ENCODE peak calls at places on chromosomes 16 and 17, in six cellular contexts. Z is body of pancreas, C is esophagus squamous epithelium, X is endothelial cell of umbilical vein, B is sigmoid colon, L is heart left ventricle. J is an unnamed sample.

GRCh38 chr16:67415872-67416793 is at the start of gene ZDHHC1:
- DNase-seq in Z (peak; percentile 70), C (no peak), X (peak; percentile 72), B (peak; percentile 87), L (peak; percentile 72), J (peak; percentile 82)

GRCh38 chr16:70638814-70639792 is 7.3 kb upstream of the IL34 start:
- DNase-seq in Z (peak; percentile 55), C (no peak), X (no peak), B (peak; percentile 84), L (no peak), J (no peak)

GRCh38 chr16:67661101-67661661 is 421 bp downstream of the PARD6A start:
- DNase-seq in Z (peak; percentile 69), C (no peak), X (peak; percentile 61), B (peak; percentile 73), L (peak; percentile 27), J (no peak)

GRCh38 chr16:84782841-84783240 is 36.9 kb upstream of the CRISPLD2 start:
- DNase-seq in Z (no peak), C (no peak), X (no peak), B (no peak), L (no peak), J (no peak)

GRCh38 chr17:7173687-7174602 is 5.2 kb downstream of the ASGR1 start:
- DNase-seq in Z (peak; percentile 79), C (no peak), X (peak; percentile 89), B (peak; percentile 76), L (peak; percentile 62), J (no peak)

GRCh38 chr17:62819511-62820221 is 11.6 kb upstream of the MARCHF10 start:
- DNase-seq in Z (peak; percentile 78), C (no peak), X (peak; percentile 90), B (peak; percentile 86), L (peak; percentile 77), J (no peak)

GRCh38 chr16:47970291-47970931 is 185.4 kb downstream of the ABCC12 start:
- DNase-seq in Z (no peak), C (no peak), X (peak; percentile 14), B (no peak), L (no peak), J (no peak)

GRCh38 chr17:73644145-73645049 is at the start of gene SDK2:
- DNase-seq in Z (no peak), C (no peak), X (no peak), B (no peak), L (no peak), J (peak; percentile 39)

GRCh38 chr16:12532871-12533610 is 270.6 kb downstream of the CPPED1 start:
- DNase-seq in Z (no peak), C (no peak), X (no peak), B (no peak), L (no peak), J (no peak)

GRCh38 chr17:64635647-64636305 is 26.3 kb downstream of the SMURF2 start:
- DNase-seq in Z (no peak), C (no peak), X (peak; percentile 64), B (no peak), L (no peak), J (no peak)

GRCh38 chr17:17289091-17289490 is 8.0 kb upstream of the COPS3 start:
- DNase-seq in Z (no peak), C (no peak), X (no peak), B (no peak), L (no peak), J (no peak)

GRCh38 chr16:69110406-69110805 is 5.0 kb downstream of the HAS3 start:
- DNase-seq in Z (no peak), C (no peak), X (no peak), B (no peak), L (no peak), J (no peak)

GRCh38 chr16:28863929-28864886 is 565 bp downstream of the SH2B1 start:
- DNase-seq in Z (peak; percentile 25), C (no peak), X (peak; percentile 52), B (peak; percentile 78), L (no peak), J (no peak)

GRCh38 chr17:33508215-33508614 is 215.1 kb upstream of the ASIC2 start:
- DNase-seq in Z (no peak), C (no peak), X (no peak), B (no peak), L (no peak), J (no peak)

GRCh38 chr17:8650119-8650499 is 19.6 kb upstream of the MYH10 start:
- DNase-seq in Z (no peak), C (no peak), X (no peak), B (no peak), L (no peak), J (no peak)
- H3K4me3 ChIP-seq in Z (no peak overlapping the region), C (no peak overlapping the region), X (no peak overlapping the region), B (no peak overlapping the region), L (no peak overlapping the region), J (no peak overlapping the region)

DNA sequence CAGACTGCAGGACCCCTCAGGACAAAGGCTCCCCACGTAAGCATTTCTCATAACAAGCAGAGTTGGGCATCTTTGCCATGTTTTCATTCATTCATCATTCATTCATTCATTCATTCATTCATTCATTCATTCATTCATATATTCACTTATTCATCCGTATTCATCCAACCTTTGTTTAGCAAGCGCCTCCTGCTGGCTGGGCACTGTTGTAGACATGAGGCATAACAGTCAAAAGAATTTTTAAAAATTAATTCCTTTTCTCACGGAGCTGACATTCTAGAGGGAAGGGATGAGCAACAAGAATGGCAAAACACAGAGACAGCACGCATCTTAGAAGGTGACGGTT is 351.7 kb upstream of the TNRC6C start:
- DNase-seq in Z (no peak), C (no peak), X (no peak), B (no peak), L (no peak), J (no peak)
- TF ChIP-seq CTCF in Z (no peak), C (no peak), X (no peak), B (no peak), L (no peak), J (peak; percentile 17)

GRCh38 chr16:8858994-8859912 is 9.6 kb downstream of the CARHSP1 start:
- DNase-seq in Z (no peak), C (no peak), X (no peak), B (peak; percentile 67), L (no peak), J (no peak)
- TF ChIP-seq POLR2A in Z (no peak), C (no peak), X (no peak), B (no peak), L (no peak), J (no peak)

DNA sequence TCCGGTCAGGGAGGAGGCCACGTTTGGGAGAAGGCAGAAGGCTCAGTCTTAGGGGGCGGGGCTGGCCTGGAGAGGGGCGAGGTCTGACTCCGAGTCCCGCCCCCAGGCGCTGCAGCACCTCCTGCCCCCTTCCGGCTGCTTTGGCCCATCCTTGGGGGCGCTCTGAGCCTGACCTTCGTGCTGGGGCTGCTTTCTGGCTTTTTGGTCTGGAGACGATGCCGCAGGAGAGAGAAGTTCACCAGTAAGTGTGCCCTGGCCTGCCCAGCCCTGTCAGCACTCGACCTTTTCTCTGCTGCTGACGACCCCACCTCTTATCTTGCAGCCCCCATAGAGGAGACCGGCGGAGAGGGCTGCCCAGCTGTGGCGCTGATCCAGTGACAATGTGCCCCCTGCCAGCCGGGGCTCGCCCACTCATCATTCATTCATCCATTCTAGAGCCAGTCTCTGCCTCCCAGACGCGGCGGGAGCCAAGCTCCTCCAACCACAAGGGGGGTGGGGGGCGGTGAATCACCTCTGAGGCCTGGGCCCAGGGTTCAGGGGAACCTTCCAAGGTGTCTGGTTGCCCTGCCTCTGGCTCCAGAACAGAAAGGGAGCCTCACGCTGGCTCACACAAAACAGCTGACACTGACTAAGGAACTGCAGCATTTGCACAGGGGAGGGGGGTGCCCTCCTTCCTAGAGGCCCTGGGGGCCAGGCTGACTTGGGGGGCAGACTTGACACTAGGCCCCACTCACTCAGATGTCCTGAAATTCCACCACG is 1.5 kb downstream of the TNFRSF12A start:
- DNase-seq in Z (peak; percentile 88), C (no peak), X (peak; percentile 65), B (peak; percentile 90), L (peak; percentile 89), J (peak; percentile 88)
- H3K4me3 ChIP-seq in Z (peak overlapping the region; percentile 24), C (peak overlapping the region; percentile 46), X (peak overlapping the region; percentile 45), B (peak overlapping the region; percentile 46), L (peak overlapping the region; percentile 78), J (peak overlapping the region; percentile 79)

DNA sequence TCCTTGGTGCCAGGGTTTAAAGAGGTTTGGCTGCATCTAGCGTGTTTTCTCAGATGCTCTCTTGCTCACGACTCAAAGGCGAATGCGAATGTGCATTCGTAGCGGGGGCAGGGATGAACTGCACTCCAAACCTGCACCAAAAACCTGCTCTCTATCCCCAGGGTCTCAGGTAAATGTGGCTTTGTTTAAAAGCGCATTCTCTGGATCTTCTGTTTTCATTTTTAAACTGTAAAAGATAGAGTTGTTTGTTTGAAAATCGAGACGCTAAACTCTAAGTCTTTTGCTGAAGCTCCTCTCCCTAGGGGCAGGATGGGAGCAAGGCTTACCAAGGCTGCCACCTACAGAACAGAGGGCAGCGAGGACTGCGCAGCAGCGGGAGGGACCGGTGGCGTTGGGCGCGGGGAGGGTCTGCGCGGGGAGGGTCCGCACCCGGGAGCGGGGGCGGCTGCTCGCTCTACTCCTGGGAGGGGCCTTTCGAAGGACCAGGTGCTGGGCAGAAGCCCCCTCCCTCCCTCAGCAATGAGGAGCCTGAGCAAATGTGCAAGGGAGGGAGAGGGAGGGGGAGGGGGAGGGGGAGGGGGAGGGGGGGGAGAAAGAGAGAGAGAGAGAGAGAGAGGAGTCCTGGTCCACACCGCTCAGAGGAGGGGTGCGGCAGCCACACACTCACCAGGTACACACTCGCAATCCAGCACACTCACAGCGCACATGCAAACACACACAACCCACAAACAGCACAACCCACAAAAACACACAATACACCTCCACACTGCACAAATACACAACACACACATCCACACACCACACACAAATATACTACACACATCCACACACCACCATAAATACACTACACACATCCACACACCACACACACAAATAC is 142.8 kb downstream of the GRIN2A start:
- DNase-seq in Z (peak; percentile 6), C (no peak), X (no peak), B (no peak), L (peak; percentile 44), J (no peak)
- TF ChIP-seq CTCF in Z (peak; percentile 2), C (no peak), X (no peak), B (peak; percentile 43), L (peak; percentile 30), J (no peak)